ENCODE peak calls at places on chromosomes 11 and 22, in five cellular contexts. O is heart right ventricle, T is body of pancreas, R is neuronal stem cell, F is mesenchymal stem cell. Z is an unnamed sample.

GRCh38 chr11:36510567-36511020 is 522 bp upstream of the TRAF6 start:
- DNase-seq in O (no peak), T (peak), R (no peak), F (no peak), Z (no peak)

GRCh38 chr22:45051419-45051818 is 41.6 kb upstream of the PHF21B start:
- DNase-seq in O (no peak), T (no peak), R (no peak), F (no peak), Z (no peak)

GRCh38 chr11:2576536-2576935 is 123.3 kb downstream of the KCNQ1OT1 start:
- DNase-seq in O (peak), T (peak), R (no peak), F (no peak), Z (no peak)

GRCh38 chr22:25475554-25476022 is 88.9 kb upstream of the GRK3 start:
- DNase-seq in O (no peak), T (no peak), R (no peak), F (peak), Z (no peak)

GRCh38 chr11:656866-657265 is 19.8 kb downstream of the DRD4 start:
- DNase-seq in O (no peak), T (no peak), R (no peak), F (no peak), Z (no peak)

GRCh38 chr11:99015634-99016454 is 4.9 kb upstream of the CNTN5 start:
- DNase-seq in O (no peak), T (no peak), R (peak), F (peak), Z (no peak)

GRCh38 chr11:86639172-86639571 is 33.2 kb downstream of the ME3 start:
- DNase-seq in O (no peak), T (no peak), R (no peak), F (peak), Z (no peak)

GRCh38 chr11:8015753-8016239 is 28.7 kb downstream of the EIF3F start:
- DNase-seq in O (no peak), T (no peak), R (no peak), F (peak), Z (no peak)

GRCh38 chr11:39374963-39375698 is 2084.3 kb downstream of the LRRC4C start:
- DNase-seq in O (no peak), T (no peak), R (peak), F (peak), Z (no peak)

GRCh38 chr22:43510226-43511070 is 98.6 kb downstream of the MPPED1 start:
- DNase-seq in O (no peak), T (no peak), R (no peak), F (no peak), Z (no peak)

GRCh38 chr22:45937960-45938359 is 39.0 kb downstream of the WNT7B start:
- DNase-seq in O (no peak), T (no peak), R (no peak), F (no peak), Z (no peak)

GRCh38 chr11:65850217-65851082 is 7.5 kb downstream of the CFL1 start:
- DNase-seq in O (no peak), T (no peak), R (no peak), F (no peak), Z (no peak)

GRCh38 chr22:23061471-23062280 is 8.6 kb upstream of the GNAZ start:
- DNase-seq in O (peak), T (no peak), R (no peak), F (no peak), Z (no peak)

GRCh38 chr11:2072551-2073261 is 66.5 kb downstream of the IGF2 start:
- DNase-seq in O (no peak), T (no peak), R (no peak), F (peak), Z (no peak)

GRCh38 chr22:48490513-48491411 is 1336.9 kb downstream of the BRD1 start:
- DNase-seq in O (no peak), T (no peak), R (no peak), F (no peak), Z (no peak)

GRCh38 chr11:132604446-132604845 is 927.9 kb downstream of the OPCML start:
- DNase-seq in O (no peak), T (no peak), R (no peak), F (peak), Z (no peak)

GRCh38 chr22:22687638-22688500 is 43.5 kb downstream of the GGTLC2 start:
- DNase-seq in O (no peak), T (peak), R (peak), F (peak), Z (no peak)

GRCh38 chr11:469684-470667 is 19.9 kb downstream of the PTDSS2 start:
- DNase-seq in O (no peak), T (peak), R (no peak), F (peak), Z (peak)

GRCh38 chr11:35187996-35188395 is 49.0 kb downstream of the CD44 start:
- DNase-seq in O (no peak), T (no peak), R (no peak), F (no peak), Z (no peak)

GRCh38 chr11:123158609-123159008 is 36.4 kb downstream of the CLMP start:
- DNase-seq in O (no peak), T (no peak), R (no peak), F (no peak), Z (no peak)

GRCh38 chr11:120564573-120565301 is 53.2 kb downstream of the GRIK4 start:
- DNase-seq in O (peak), T (peak), R (peak), F (peak), Z (peak)

GRCh38 chr11:69654001-69654659 is 13.2 kb downstream of the CCND1 start:
- DNase-seq in O (no peak), T (peak), R (no peak), F (no peak), Z (no peak)

GRCh38 chr11:65945430-65945911 is at the start of gene TSGA10IP:
- DNase-seq in O (no peak), T (no peak), R (peak), F (no peak), Z (no peak)

GRCh38 chr11:73359930-73360742 is 16.1 kb upstream of the RELT start:
- DNase-seq in O (no peak), T (peak), R (no peak), F (no peak), Z (no peak)

GRCh38 chr11:63564056-63564784 is 1.0 kb upstream of the PLAAT2 start:
- DNase-seq in O (no peak), T (no peak), R (no peak), F (no peak), Z (no peak)

GRCh38 chr22:27825174-27825573 is 23.6 kb upstream of the MN1 start:
- DNase-seq in O (no peak), T (no peak), R (no peak), F (no peak), Z (no peak)

GRCh38 chr11:120608760-120609211 is 97.2 kb downstream of the GRIK4 start:
- DNase-seq in O (peak), T (peak), R (no peak), F (no peak), Z (no peak)

GRCh38 chr11:19110290-19110689 is 6.7 kb upstream of the ZDHHC13 start:
- DNase-seq in O (peak), T (peak), R (no peak), F (no peak), Z (no peak)

GRCh38 chr11:4181780-4182721 is 87.5 kb downstream of the RRM1 start:
- DNase-seq in O (peak), T (peak), R (peak), F (peak), Z (no peak)

GRCh38 chr11:109970516-109971183 is 122.5 kb upstream of the ZC3H12C start:
- DNase-seq in O (no peak), T (no peak), R (no peak), F (no peak), Z (no peak)

GRCh38 chr22:36243996-36244395 is 4.7 kb upstream of the APOL2 start:
- DNase-seq in O (no peak), T (no peak), R (no peak), F (no peak), Z (no peak)
- H3K27ac ChIP-seq in O (peak), T (no peak), R (no peak), F (no peak), Z (no peak)

DNA sequence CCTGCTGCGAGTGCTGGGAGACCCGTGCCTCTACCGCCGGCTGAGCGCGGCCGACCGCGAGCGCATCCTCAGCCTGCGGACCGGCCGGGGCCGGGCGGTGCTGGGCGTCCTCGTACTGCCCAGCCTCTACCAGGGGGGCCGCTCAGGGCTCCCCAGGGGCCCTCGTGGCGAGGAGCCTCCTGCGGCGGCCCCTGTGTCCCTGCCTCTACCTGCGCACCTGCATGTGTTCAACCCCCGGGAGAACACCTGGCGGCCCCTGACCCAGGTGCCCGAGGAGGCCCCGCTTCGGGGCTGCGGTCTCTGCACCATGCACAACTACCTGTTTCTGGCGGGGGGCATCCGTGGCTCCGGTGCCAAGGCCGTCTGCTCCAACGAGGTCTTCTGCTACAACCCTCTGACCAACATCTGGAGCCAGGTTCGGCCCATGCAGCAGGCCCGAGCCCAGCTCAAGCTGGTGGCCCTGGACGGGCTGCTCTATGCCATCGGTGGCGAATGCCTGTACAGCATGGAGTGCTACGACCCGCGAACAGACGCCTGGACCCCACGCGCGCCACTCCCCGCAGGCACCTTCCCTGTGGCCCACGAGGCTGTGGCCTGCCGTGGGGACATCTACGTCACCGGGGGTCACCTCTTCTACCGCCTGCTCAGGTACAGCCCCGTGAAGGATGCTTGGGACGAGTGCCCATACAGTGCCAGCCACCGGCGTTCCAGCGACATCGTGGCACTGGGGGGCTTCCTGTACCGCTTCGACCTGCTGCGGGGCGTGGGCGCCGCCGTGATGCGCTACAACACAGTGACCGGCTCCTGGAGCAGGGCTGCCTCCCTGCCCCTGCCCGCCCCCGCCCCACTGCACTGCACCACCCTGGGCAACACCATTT is 3.5 kb downstream of the KLHDC7B start:
- DNase-seq in O (no peak), T (no peak), R (no peak), F (no peak), Z (no peak)
- H3K27ac ChIP-seq in O (no peak), T (no peak), R (no peak), F (no peak), Z (no peak)

DNA sequence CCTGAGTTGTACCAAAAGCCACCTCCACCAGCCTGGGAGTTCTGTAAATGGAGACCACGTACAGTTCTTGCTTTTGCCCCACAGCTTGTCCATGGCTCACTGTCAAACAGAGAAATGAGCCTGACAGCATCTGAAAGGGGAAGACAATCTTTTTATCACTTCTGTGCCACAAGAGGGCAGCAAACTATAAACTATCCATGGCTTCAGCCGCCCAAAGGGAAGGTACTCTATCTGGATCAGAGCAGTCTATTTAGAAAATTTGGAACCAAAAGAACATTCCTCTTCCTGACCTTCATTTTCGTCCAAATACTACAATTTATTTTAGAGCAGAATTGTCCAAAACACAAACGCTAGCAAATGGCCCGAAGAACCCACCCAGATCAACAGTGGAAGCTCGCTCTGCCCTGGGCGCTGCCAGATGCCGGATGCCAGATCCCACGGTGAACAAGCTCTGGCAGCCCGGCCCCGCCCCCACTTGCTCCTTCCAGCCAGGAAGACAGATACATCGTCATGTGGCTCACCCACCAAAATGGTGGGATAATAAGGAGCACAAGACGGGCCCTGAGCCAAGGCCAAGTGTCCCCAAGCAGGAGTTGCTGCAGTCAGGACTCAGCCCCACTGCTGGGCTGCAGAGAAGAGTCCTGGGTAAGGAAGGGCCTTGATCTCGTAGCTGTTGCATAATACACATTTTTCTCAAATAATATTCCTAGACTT is 23.9 kb upstream of the SCGB1A1 start:
- DNase-seq in O (peak), T (peak), R (peak), F (peak), Z (peak)
- H3K27ac ChIP-seq in O (peak), T (peak), R (no peak), F (peak), Z (peak)

GRCh38 chr11:130504317-130504716 is 55.9 kb downstream of the ADAMTS15 start:
- DNase-seq in O (no peak), T (no peak), R (no peak), F (no peak), Z (no peak)
- H3K27ac ChIP-seq in O (no peak), T (no peak), R (no peak), F (no peak), Z (no peak)

DNA sequence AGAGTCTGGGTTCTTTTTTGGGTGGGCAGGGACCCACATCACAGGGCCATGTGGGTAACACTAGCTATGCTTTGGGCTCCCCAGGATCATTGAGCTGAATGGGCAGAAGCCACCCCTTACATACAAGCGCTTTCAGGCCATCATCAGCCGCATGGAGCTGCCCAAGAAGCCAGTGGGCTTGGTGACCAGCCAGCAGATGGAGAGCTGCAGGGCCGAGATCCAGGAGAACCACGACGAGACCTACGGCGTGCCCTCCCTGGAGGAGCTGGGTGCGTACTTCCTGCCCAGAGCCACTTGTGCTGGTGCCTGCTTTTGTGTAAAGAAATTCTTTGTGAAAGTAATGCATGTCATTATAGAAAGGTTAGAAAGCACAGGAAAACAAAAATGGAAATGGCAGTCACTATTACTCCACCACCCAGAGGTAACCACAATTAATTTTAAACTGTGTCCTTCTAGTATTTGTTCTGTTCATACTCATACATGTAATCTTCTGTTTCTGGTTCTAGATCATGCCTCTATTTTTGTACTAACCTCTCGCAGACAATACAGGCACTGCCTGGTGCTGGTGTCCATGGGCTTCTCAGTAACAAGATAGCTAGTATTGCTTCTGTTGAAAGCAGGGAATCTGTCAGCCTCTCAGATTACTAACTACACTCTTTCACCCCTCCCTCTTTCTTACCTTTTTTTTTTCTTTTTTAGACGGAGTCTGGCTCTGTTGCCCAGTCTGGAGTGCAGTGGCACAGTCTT is 13.7 kb downstream of the CRY2 start:
- DNase-seq in O (peak), T (no peak), R (no peak), F (no peak), Z (no peak)
- H3K27ac ChIP-seq in O (peak), T (peak), R (no peak), F (peak), Z (peak)

DNA sequence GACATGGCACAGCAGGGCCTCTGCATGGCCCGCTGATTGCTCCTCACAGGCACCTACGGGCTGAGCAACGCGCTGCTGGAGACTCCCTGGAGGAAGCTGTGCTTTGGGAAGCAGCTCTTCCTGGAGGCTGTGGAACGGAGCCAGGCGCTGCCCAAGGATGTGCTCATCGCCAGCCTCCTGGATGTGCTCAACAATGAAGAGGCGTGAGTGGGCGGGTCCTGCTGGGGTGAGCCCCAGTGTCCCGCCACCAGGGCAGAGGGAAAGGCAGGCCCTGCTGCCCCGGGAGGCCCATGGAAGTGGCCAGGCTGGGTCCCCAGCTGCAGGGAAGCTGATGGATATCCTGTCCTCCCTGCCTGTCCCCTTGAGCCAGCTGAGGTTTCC is 18.6 kb upstream of the DGCR8 start:
- DNase-seq in O (peak), T (no peak), R (no peak), F (no peak), Z (no peak)
- H3K27ac ChIP-seq in O (peak), T (no peak), R (no peak), F (no peak), Z (no peak)

GRCh38 chr11:129427376-129427775 is 51.7 kb downstream of the BARX2 start:
- DNase-seq in O (no peak), T (no peak), R (no peak), F (no peak), Z (no peak)
- H3K27ac ChIP-seq in O (no peak), T (no peak), R (no peak), F (no peak), Z (no peak)

Z was measured in caudate nucleus.